ENCODE peak calls at places on chromosomes 4 and X, in seven cellular contexts. N is ovary, T is GM23338, C is neural progenitor cell, E is adipocyte, B is cardiac muscle cell, F is BE2C. M is an unnamed sample. For H3K4me1, the result is how much of the 10 kb centered on the place peaks cover.

GRCh38 chrX:10071451-10072163 is 85.2 kb upstream of the CLCN4 start:
- DNase-seq in F (no peak), C (no peak), T (no peak), E (peak), N (no peak), B (no peak), M (peak)

GRCh38 chrX:110161361-110161686 is 156.6 kb downstream of the AMMECR1 start:
- DNase-seq in B (no peak), C (no peak), N (no peak), F (no peak), E (no peak), T (no peak), M (no peak)

GRCh38 chr4:53016099-53016498 is 154.0 kb downstream of the RASL11B start:
- DNase-seq in F (no peak), B (no peak), N (no peak), E (no peak), T (no peak), C (no peak), M (no peak)

GRCh38 chrX:68703369-68703768 is 55.9 kb downstream of the STARD8 start:
- DNase-seq in N (no peak), F (no peak), B (no peak), C (no peak), E (no peak), T (peak), M (no peak)

GRCh38 chr4:24644983-24645764 is 60.8 kb upstream of the DHX15 start:
- DNase-seq in T (no peak), F (no peak), E (no peak), C (no peak), N (no peak), B (peak), M (no peak)

GRCh38 chr4:38318737-38319455 is 345.1 kb upstream of the KLF3 start:
- DNase-seq in C (peak), E (peak), N (peak), T (peak), B (peak), F (peak), M (peak)

GRCh38 chrX:75365243-75365975 is 91.5 kb downstream of the UPRT start:
- DNase-seq in T (no peak), E (peak), C (no peak), F (no peak), B (no peak), N (no peak), M (no peak)

GRCh38 chrX:104343408-104344129 is 88.8 kb upstream of the ESX1 start:
- DNase-seq in B (peak), F (peak), C (peak), T (peak), N (no peak), E (peak), M (peak)

GRCh38 chr4:154551872-154552686 is 1.9 kb upstream of the PLRG1 start:
- DNase-seq in C (peak), N (peak), F (peak), E (peak), B (peak), T (peak), M (peak)

GRCh38 chr4:180558427-180558826 is 1684.8 kb upstream of the TENM3 start:
- DNase-seq in T (peak), N (no peak), C (no peak), F (no peak), E (no peak), B (no peak), M (no peak)

GRCh38 chr4:10063544-10064300 is 42.4 kb upstream of the SLC2A9 start:
- DNase-seq in C (peak), B (peak), E (peak), F (peak), N (peak), T (peak), M (peak)

GRCh38 chr4:114264452-114264851 is 285.0 kb upstream of the ARSJ start:
- DNase-seq in N (no peak), E (no peak), B (no peak), T (no peak), C (no peak), F (no peak), M (no peak)

GRCh38 chrX:18149454-18149853 is 71.2 kb downstream of the BEND2 start:
- DNase-seq in N (no peak), T (no peak), B (no peak), F (no peak), C (no peak), E (no peak), M (no peak)

GRCh38 chrX:50045808-50046207 is 123.4 kb downstream of the CLCN5 start:
- DNase-seq in C (no peak), N (no peak), F (no peak), T (no peak), E (no peak), B (no peak), M (no peak)

GRCh38 chr4:40216622-40217366 is 20.0 kb downstream of the RHOH start:
- DNase-seq in N (no peak), T (no peak), E (no peak), F (no peak), C (no peak), B (no peak), M (no peak)
- H3K4me1 ChIP-seq in N (under half), T (under half), E (under half), F (under half), C (under half), B (under half), M (under half)

GRCh38 chrX:13938766-13939530 is 90.7 kb downstream of the GEMIN8 start:
- DNase-seq in B (no peak), N (no peak), E (peak), T (peak), C (peak), F (peak), M (no peak)

GRCh38 chrX:13939741-13940597 is 89.7 kb downstream of the GEMIN8 start:
- DNase-seq in F (no peak), N (no peak), B (no peak), E (peak), T (peak), C (peak), M (no peak)

GRCh38 chrX:13936804-13937203 is 92.9 kb downstream of the GEMIN8 start:
- DNase-seq in T (no peak), C (no peak), E (no peak), N (no peak), F (no peak), B (no peak), M (no peak)

GRCh38 chrX:13937370-13938052 is 92.2 kb downstream of the GEMIN8 start:
- DNase-seq in B (peak), C (peak), T (no peak), N (no peak), E (peak), F (peak), M (no peak)

DNA sequence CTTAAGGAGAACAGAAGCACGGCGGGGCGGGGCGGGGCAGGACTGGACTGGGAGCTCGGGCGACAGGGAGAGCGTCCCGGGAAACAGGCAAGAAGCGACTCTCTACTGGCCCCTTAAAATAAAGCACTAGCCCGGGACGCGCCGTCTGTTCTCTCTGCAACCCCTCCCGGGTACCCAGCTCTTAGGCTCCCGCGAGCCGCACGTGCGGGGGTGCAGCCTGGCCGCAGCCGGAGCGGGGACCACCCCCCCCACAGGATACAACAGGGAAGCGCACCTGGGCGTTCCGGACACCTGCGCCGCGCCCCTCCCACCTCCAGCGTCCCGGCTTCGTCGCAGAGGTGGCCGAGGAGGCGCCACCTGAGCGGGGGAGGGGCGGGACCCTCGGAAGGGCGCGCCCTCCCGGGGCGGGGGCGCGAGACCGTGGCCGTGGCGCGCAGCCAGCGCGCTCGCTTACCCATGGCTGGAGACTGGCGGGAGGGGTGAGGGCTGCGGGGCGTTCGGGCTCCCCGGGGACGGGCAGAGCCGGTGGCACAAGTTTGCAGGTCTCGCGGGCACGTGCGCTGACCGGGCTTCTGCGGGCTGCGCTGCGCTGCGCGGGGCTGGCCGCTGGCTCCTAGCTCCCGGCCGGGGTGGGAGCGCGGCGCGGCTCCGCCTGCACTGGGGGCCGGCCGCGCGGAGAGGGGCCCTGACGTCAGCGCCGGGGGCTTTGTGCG is 91.5 kb downstream of the GEMIN8 start:
- DNase-seq in F (peak), E (peak), T (peak), C (peak), N (peak), B (peak), M (peak)
- H3K4me1 ChIP-seq in F (under half), E (under half), T (under half), C (under half), N (under half), B (under half), M (under half)

GRCh38 chr4:2866160-2866861 is 22.7 kb downstream of the ADD1 start:
- DNase-seq in B (no peak), F (no peak), N (no peak), E (no peak), C (no peak), T (no peak), M (no peak)

GRCh38 chr4:2863649-2864048 is 20.0 kb downstream of the ADD1 start:
- DNase-seq in E (no peak), T (no peak), B (no peak), C (no peak), N (no peak), F (no peak), M (no peak)

GRCh38 chr4:2866891-2867290 is 23.2 kb downstream of the ADD1 start:
- DNase-seq in B (no peak), E (no peak), F (no peak), C (peak), T (no peak), N (no peak), M (no peak)

GRCh38 chr4:2867758-2868491 is 24.3 kb downstream of the ADD1 start:
- DNase-seq in E (peak), T (peak), C (peak), B (peak), F (peak), N (peak), M (peak)

GRCh38 chr4:2865381-2865780 is 21.7 kb downstream of the ADD1 start:
- DNase-seq in C (no peak), N (no peak), T (no peak), F (no peak), B (no peak), E (no peak), M (no peak)
- H3K4me1 ChIP-seq in C (half or more), N (under half), T (half or more), F (under half), B (half or more), E (half or more), M (half or more)

GRCh38 chr4:94454405-94454804 is 2.7 kb downstream of the PDLIM5 start:
- DNase-seq in N (no peak), E (peak), F (no peak), B (peak), T (no peak), C (no peak), M (peak)

GRCh38 chr4:94455081-94455480 is 3.3 kb downstream of the PDLIM5 start:
- DNase-seq in B (peak), E (peak), N (no peak), F (no peak), T (no peak), C (no peak), M (peak)

GRCh38 chr4:94458682-94459081 is 6.9 kb downstream of the PDLIM5 start:
- DNase-seq in T (no peak), B (no peak), F (no peak), C (no peak), E (peak), N (no peak), M (no peak)

GRCh38 chr4:94459462-94460161 is 7.9 kb downstream of the PDLIM5 start:
- DNase-seq in C (peak), E (peak), B (no peak), N (no peak), F (no peak), T (peak), M (no peak)

GRCh38 chr4:94457692-94458106 is 6.0 kb downstream of the PDLIM5 start:
- DNase-seq in B (peak), T (peak), N (no peak), F (peak), C (peak), E (peak), M (no peak)
- H3K4me1 ChIP-seq in B (half or more), T (half or more), N (under half), F (under half), C (half or more), E (half or more), M (half or more)

DNA sequence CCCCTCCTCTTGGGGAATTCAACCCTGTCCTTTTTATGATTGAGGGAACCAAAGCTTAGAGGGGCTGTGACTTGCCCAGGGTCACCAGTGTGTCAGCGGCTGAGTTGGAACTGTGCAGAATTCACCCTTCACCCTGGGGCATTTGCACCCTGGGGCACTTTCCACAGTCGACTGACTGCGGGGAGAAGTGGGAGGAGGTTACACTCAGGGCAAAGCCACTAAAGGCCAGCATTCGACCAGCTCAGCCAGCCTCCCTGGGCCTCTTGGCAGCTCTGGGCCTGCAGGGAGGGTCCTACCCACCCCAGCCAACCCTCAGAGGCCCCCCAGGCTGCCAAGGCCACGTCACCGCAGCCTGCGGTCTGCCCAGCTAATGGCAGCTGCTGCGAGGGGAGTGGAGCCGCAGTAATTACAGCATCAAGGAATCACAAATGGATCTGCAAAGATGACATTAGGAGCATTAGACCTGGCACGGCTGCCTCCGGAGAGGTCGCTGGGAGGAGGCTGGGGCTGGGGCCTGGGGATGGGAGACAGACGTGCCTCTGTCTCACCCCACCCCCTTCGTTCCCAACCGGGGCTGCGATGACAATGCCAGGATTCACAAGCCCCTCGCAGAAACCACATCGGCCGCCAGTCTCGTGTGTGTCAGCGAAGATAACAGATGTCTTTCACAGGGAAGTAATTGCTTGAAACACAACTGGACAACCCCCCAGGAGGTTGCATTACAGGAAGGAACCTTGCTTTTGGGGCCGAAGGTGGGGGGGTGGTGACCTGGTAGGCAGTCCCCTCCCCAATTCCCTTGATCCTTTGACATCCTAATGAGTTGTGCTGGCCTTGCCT is 367.7 kb downstream of the BCOR start:
- DNase-seq in T (peak), E (no peak), B (no peak), N (no peak), F (peak), C (peak), M (no peak)
- H3K4me1 ChIP-seq in T (under half), E (under half), B (under half), N (under half), F (under half), C (under half), M (under half)

GRCh38 chr4:136400829-136401228 is 1131.5 kb downstream of the PCDH18 start:
- DNase-seq in T (peak), N (no peak), C (peak), E (no peak), F (no peak), B (no peak), M (no peak)

GRCh38 chr4:136392576-136392975 is 1139.7 kb downstream of the PCDH18 start:
- DNase-seq in T (no peak), N (no peak), E (peak), C (no peak), F (no peak), B (no peak), M (no peak)

DNA sequence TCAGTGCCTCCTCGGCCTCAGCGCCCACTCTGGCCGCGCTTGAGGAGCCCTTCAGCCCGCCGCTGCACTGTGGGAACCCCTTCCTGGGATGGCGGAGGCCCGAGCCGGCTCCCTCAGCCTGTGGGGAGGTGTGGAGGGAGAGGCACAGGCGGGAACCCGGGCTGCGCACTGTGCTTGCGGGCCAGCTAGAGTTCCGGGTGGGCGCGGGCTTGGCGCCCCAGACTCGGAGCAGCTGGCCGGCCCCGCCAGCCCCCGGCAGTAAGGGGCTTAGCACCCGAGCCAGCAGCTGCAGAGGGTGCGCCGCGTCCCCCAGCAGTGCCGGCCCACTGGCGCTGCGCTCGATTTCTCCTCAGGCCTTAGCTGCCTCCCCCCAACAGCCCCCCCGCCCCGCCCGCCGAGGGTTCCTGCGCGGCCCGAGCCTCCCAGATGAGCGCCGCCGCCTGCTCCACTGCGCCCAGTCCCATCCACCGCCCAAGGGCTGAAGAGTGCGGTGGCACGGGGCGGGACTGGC is 1137.0 kb downstream of the PCDH18 start:
- DNase-seq in F (no peak), E (no peak), T (peak), B (no peak), C (no peak), N (no peak), M (no peak)
- H3K4me1 ChIP-seq in F (under half), E (under half), T (under half), B (under half), C (under half), N (under half), M (under half)

DNA sequence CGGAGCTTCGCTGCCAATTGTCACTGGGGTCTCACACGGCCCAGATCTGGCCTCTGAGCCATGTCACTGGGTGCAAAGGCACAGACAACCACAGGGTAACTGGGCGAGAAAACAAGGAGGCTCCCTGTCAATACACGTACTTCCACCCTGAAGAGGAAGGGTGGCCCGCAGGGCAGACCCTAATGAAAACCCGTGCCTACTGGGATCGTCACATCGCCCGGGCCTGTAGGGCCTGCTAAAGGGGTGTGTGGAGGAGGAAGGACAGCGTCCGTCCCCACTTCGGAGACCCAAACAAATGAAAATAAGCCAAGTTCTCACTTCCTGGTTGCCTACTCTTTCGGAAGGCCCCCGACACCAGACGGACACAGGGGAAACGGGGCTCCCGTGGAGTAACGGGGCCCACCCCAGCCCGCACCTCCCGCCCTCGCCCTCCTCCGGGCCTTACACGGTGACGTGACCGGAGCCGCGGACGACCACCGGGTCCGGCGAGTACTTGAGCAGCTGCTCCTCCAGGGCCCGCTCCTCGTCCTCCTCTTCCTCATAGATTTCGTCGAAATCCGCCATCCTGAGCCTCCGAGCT is 578 bp downstream of the CHIC2 start:
- DNase-seq in C (peak), T (peak), B (no peak), E (peak), N (peak), F (peak), M (peak)
- H3K4me1 ChIP-seq in C (under half), T (under half), B (under half), E (half or more), N (under half), F (under half), M (under half)

DNA sequence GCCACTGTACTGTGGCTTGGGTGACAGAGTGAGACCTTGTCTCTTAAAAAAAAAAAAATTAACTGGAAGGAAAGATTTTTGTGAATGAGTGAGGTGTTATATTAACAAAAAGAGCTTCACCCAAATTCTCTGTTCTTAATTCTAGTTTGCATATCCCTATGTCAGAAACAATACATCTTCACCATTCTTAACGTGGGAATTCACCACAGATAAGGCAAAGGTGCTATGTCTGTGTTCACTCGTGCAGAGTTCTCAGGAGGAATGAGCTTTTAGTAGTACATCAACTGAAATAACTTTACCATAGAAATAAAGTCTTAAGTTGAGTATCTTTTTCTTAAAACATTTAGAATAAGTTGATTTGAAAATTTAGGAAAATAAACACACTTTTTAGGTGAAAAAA is 135.1 kb downstream of the RAPGEF2 start:
- DNase-seq in N (no peak), B (no peak), F (no peak), T (no peak), C (no peak), E (no peak), M (no peak)
- H3K4me1 ChIP-seq in N (under half), B (under half), F (under half), T (under half), C (under half), E (under half), M (under half)

GRCh38 chr4:80614319-80614718 is 278.8 kb downstream of the CFAP299 start:
- DNase-seq in F (no peak), B (no peak), T (peak), C (no peak), E (no peak), N (no peak), M (no peak)

GRCh38 chr4:80608285-80608980 is 272.9 kb downstream of the CFAP299 start:
- DNase-seq in C (no peak), F (no peak), E (peak), B (no peak), T (no peak), N (no peak), M (no peak)

GRCh38 chr4:80610845-80611244 is 275.3 kb downstream of the CFAP299 start:
- DNase-seq in T (no peak), N (no peak), C (no peak), F (no peak), E (no peak), B (peak), M (no peak)

GRCh38 chr4:80611366-80611765 is 275.8 kb downstream of the CFAP299 start:
- DNase-seq in E (no peak), B (no peak), T (no peak), F (no peak), C (no peak), N (no peak), M (no peak)

GRCh38 chr4:80610199-80610598 is 274.7 kb downstream of the CFAP299 start:
- DNase-seq in F (no peak), B (no peak), T (no peak), E (no peak), N (no peak), C (no peak), M (no peak)
- H3K4me1 ChIP-seq in F (under half), B (under half), T (under half), E (under half), N (under half), C (under half), M (under half)

GRCh38 chr4:107133965-107134364 is 97.9 kb upstream of the DKK2 start:
- DNase-seq in T (no peak), C (no peak), B (no peak), N (no peak), E (no peak), F (no peak), M (no peak)
- H3K4me1 ChIP-seq in T (under half), C (under half), B (under half), N (under half), E (under half), F (under half), M (under half)